ENCODE peak calls at places on chromosome 17, in eight cellular contexts. C, R, E, B, D, U, T and H are unnamed samples. For H3K4me1, the result is how much of the 10 kb centered on the place peaks cover.

GRCh38 chr17:48679385-48680096 is 42.8 kb downstream of the PRAC1 start:
- DNase-seq in U (no peak), D (no peak), T (no peak), B (no peak), R (no peak), C (no peak), E (no peak), H (no peak)

GRCh38 chr17:14038206-14038605 is 31.1 kb upstream of the COX10 start:
- DNase-seq in T (no peak), D (no peak), C (no peak), U (peak), E (peak), B (no peak), R (no peak), H (peak)

GRCh38 chr17:69879576-69879975 is 195.4 kb upstream of the KCNJ16 start:
- DNase-seq in D (no peak), E (no peak), R (no peak), T (no peak), C (no peak), B (no peak), U (no peak), H (no peak)

GRCh38 chr17:2800367-2800766 is 4.1 kb downstream of the RAP1GAP2 start:
- DNase-seq in U (no peak), E (no peak), T (no peak), D (no peak), R (no peak), B (no peak), C (no peak), H (peak)

GRCh38 chr17:1577186-1577585 is 14.6 kb upstream of the PITPNA start:
- DNase-seq in D (no peak), T (peak), R (peak), E (peak), C (peak), U (peak), B (no peak), H (peak)

GRCh38 chr17:48163809-48164208 is 56.2 kb downstream of the SNX11 start:
- DNase-seq in B (no peak), C (no peak), R (no peak), E (no peak), D (no peak), T (no peak), U (no peak), H (no peak)

GRCh38 chr17:16989953-16990860 is 18.3 kb upstream of the TNFRSF13B start:
- DNase-seq in C (no peak), T (no peak), D (no peak), B (no peak), R (no peak), U (peak), E (peak), H (no peak)

GRCh38 chr17:50260501-50260911 is 13.8 kb upstream of the TMEM92 start:
- DNase-seq in B (no peak), D (no peak), R (no peak), E (no peak), U (no peak), T (peak), C (no peak), H (peak)

GRCh38 chr17:78823282-78824046 is 17.1 kb downstream of the USP36 start:
- DNase-seq in B (no peak), D (peak), R (no peak), C (no peak), E (no peak), T (no peak), U (no peak), H (no peak)

GRCh38 chr17:79997004-79997673 is 38.5 kb downstream of the TBC1D16 start:
- DNase-seq in D (no peak), B (no peak), U (no peak), E (no peak), T (no peak), R (peak), C (no peak), H (peak)

GRCh38 chr17:82384730-82385429 is 13.3 kb downstream of the UTS2R start:
- DNase-seq in C (peak), U (peak), B (no peak), E (peak), T (no peak), R (peak), D (no peak), H (peak)

GRCh38 chr17:77388384-77389306 is 247.9 kb downstream of the SEC14L1 start:
- DNase-seq in C (no peak), R (no peak), T (peak), U (peak), E (no peak), B (no peak), D (no peak), H (peak)

GRCh38 chr17:49739662-49740271 is 24.2 kb downstream of the FAM117A start:
- DNase-seq in T (peak), C (peak), B (peak), R (peak), U (no peak), E (peak), D (no peak), H (no peak)

GRCh38 chr17:6075050-6075449 is 4.9 kb downstream of the WSCD1 start:
- DNase-seq in R (no peak), U (no peak), D (no peak), B (no peak), E (no peak), T (no peak), C (no peak), H (no peak)

GRCh38 chr17:8292639-8293395 is 2.4 kb downstream of the SLC25A35 start:
- DNase-seq in B (no peak), C (no peak), E (no peak), R (no peak), D (no peak), T (no peak), U (no peak), H (peak)

GRCh38 chr17:70961341-70961740 is 792.0 kb downstream of the KCNJ2 start:
- DNase-seq in T (no peak), B (no peak), E (peak), D (no peak), C (no peak), R (no peak), U (peak), H (peak)

GRCh38 chr17:38628441-38628840 is 22.7 kb upstream of the SRCIN1 start:
- DNase-seq in C (no peak), D (no peak), R (no peak), B (no peak), T (no peak), E (peak), U (no peak), H (no peak)

GRCh38 chr17:43044024-43044423 is 19.0 kb downstream of the RND2 start:
- DNase-seq in T (no peak), B (no peak), D (no peak), U (no peak), R (no peak), C (no peak), E (no peak), H (no peak)

GRCh38 chr17:17515921-17516295 is 19.7 kb upstream of the RASD1 start:
- DNase-seq in C (peak), E (peak), D (no peak), B (no peak), T (no peak), R (no peak), U (peak), H (peak)

GRCh38 chr17:17304521-17304985 is 1.4 kb downstream of the NT5M start:
- DNase-seq in U (no peak), R (no peak), E (no peak), D (no peak), B (peak), C (no peak), T (no peak), H (peak)

GRCh38 chr17:44362964-44363612 is 565 bp downstream of the FAM171A2 start:
- DNase-seq in C (no peak), T (no peak), D (peak), U (no peak), E (no peak), R (no peak), B (peak), H (peak)

GRCh38 chr17:8153550-8153956 is 1.3 kb upstream of the PER1 start:
- DNase-seq in T (peak), B (no peak), D (peak), E (peak), U (peak), R (peak), C (peak), H (peak)

GRCh38 chr17:10730956-10731879 is 1.4 kb upstream of the TMEM220 start:
- DNase-seq in C (no peak), E (no peak), R (no peak), U (no peak), D (no peak), B (no peak), T (no peak), H (no peak)

GRCh38 chr17:46178550-46179198 is 14.6 kb downstream of the KANSL1 start:
- DNase-seq in B (no peak), C (no peak), R (no peak), E (peak), D (no peak), T (no peak), U (peak), H (peak)

GRCh38 chr17:46176975-46177374 is 16.3 kb downstream of the KANSL1 start:
- DNase-seq in C (no peak), U (no peak), T (no peak), R (no peak), D (no peak), B (no peak), E (no peak), H (no peak)

GRCh38 chr17:46173153-46173552 is 20.1 kb downstream of the KANSL1 start:
- DNase-seq in T (no peak), B (no peak), R (no peak), U (no peak), D (no peak), E (no peak), C (no peak), H (no peak)

GRCh38 chr17:46179375-46179999 is 13.7 kb downstream of the KANSL1 start:
- DNase-seq in T (no peak), E (no peak), U (no peak), C (no peak), B (no peak), D (no peak), R (no peak), H (no peak)

DNA sequence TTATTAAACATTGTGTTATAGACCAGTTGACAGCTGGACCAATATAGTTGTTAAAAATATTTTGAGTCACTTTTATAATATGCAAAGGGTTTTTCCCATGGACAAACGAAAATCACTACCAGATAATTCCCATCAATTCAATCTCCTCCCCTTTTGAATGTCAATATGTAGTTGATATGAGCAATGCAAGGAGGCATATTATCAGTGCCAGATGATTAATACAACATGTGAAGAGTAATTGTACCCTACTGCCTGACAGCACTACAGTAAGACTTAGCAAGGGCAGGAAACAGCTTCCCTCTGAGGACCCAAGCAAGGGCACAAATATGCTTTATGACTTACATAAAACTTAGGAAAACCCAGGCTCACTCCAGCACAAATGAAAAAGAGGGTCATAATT is 17.3 kb downstream of the KANSL1 start:
- DNase-seq in C (no peak), T (no peak), U (peak), B (no peak), R (no peak), E (peak), D (no peak), H (no peak)
- H3K4me1 ChIP-seq in C (half or more), T (under half), U (under half), B (under half), R (half or more), E (under half), D (under half), H (under half)

DNA sequence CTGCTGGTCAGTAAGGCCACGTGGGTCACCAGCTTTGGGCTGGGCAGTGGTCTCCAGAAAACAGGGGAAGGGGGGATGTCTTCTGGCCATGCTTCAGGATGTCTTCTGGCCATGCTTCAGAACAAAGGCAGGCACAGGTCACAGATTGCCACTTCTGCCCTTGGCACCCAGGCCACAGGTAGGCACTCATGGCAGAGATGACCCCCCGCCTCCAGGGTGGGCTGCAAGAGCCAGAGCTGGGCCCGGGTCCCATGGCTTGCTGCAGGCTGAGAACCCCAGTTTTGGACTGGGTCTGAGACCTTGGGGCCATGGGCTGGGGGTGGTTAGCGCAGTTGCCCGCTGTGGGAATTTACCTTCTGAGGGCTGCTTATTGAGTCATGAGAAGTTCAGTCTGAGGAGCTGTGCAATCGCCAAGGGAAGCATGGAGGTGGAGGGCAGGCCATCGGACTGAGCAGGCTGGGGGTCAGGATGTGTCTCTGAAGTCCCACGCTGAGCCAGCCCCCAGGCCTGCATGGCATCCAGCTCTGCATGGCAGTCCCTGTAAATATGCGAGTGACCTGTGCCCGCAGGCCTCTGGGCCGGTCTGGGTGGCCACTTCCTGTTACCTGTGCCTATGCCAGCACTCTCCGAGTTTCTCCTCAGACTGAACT is 1.6 kb downstream of the ANKRD13B start:
- DNase-seq in U (no peak), E (no peak), C (no peak), D (no peak), B (no peak), T (peak), R (no peak), H (no peak)
- H3K4me3 ChIP-seq in U (peak), E (no peak), C (peak), D (peak), B (no peak), T (no peak), R (no peak), H (no peak)

DNA sequence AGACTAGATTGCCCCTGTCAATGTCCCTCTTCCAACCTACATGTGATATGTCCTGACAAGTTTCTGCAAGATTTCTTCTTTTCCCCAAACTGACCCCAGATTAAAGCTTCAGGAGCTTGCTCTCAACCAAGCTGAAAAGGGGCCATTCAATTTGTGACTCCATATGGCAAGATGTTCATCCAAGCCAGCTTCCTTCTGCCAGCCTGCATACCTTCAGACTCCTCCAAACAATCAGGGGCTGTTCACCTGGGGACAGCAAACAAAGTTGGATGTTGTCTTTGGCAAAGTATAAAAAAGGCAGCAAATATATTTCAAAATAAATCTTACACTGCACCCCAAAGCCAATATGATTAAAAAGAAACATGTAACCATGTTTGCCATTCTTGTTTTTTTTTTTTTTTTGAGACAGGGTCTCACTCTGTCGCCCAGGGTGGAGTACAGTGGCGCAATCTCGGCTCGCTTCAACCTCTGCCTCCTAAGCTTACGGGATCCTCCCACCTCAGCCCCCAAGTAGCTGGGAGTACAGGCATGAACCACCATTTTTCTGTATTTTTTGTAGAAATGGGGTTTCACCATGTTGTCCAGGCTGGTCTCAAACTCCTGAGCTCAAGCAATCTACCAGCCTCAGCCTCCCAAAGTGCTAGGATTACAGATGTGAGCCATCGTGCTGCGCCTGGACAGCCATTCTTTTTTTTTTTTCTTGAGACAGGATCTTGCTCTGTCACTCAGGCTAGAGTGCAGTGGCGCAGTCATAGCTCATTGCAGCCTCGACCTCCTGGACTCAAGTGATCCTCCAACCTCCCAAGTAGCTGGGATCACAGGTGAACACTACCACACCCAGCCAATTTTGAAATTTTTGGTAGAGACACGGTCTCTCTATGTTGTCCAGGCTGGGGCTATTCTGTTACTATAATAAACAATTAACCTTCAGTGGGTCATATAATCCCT is 50.0 kb upstream of the AKAP1 start:
- DNase-seq in U (no peak), D (no peak), E (no peak), T (no peak), R (no peak), B (no peak), C (no peak), H (no peak)
- H3K27ac ChIP-seq in U (no peak), D (no peak), E (no peak), T (no peak), R (peak), B (no peak), C (no peak), H (no peak)

GRCh38 chr17:27644586-27644985 is 13.6 kb downstream of the LGALS9 start:
- DNase-seq in T (no peak), C (peak), R (no peak), B (no peak), U (no peak), D (no peak), E (no peak), H (no peak)

GRCh38 chr17:27647755-27648154 is 16.8 kb downstream of the LGALS9 start:
- DNase-seq in U (no peak), E (no peak), T (no peak), R (no peak), B (no peak), C (no peak), D (no peak), H (no peak)

GRCh38 chr17:27650836-27651235 is 19.8 kb downstream of the LGALS9 start:
- DNase-seq in E (no peak), C (no peak), D (no peak), U (no peak), R (no peak), T (no peak), B (no peak), H (peak)

GRCh38 chr17:27649929-27650328 is 18.9 kb downstream of the LGALS9 start:
- DNase-seq in C (peak), D (no peak), U (no peak), T (no peak), B (no peak), R (peak), E (no peak), H (peak)

DNA sequence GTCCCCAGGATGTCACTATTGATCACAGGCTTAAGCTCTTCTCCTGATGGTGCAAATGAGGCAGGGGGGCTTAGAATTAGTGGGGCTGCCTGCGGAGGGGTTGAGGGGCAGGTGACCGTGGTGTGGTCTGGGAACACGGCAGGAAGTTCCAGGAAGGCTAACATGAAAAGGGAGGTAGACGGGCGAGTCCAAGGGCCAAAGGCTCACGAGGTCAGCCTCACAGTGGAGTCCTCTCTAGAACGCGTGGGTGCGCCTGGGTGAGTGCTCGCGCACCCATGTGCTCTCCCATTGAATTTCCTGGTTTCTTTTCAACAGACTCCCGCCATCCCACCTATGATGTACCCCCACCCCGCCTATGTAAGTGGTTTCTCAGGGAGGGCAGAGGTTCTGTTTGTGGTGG is 15.2 kb downstream of the LGALS9 start:
- DNase-seq in E (no peak), R (no peak), U (no peak), B (no peak), T (no peak), D (no peak), C (no peak), H (no peak)
- H3K4me1 ChIP-seq in E (under half), R (under half), U (under half), B (under half), T (under half), D (under half), C (under half), H (under half)

GRCh38 chr17:74853048-74853397 is 6.7 kb downstream of the GRIN2C start:
- DNase-seq in U (no peak), R (no peak), T (no peak), D (no peak), C (no peak), B (no peak), E (no peak), H (no peak)

GRCh38 chr17:74850310-74850709 is 9.4 kb downstream of the GRIN2C start:
- DNase-seq in E (no peak), T (no peak), U (no peak), D (no peak), B (no peak), R (no peak), C (no peak), H (no peak)

GRCh38 chr17:74850914-74851313 is 8.8 kb downstream of the GRIN2C start:
- DNase-seq in B (no peak), T (no peak), E (no peak), C (no peak), R (no peak), D (no peak), U (no peak), H (no peak)

GRCh38 chr17:74852237-74853047 is 7.2 kb downstream of the GRIN2C start:
- DNase-seq in D (peak), E (no peak), C (no peak), B (peak), T (no peak), R (peak), U (peak), H (no peak)

DNA sequence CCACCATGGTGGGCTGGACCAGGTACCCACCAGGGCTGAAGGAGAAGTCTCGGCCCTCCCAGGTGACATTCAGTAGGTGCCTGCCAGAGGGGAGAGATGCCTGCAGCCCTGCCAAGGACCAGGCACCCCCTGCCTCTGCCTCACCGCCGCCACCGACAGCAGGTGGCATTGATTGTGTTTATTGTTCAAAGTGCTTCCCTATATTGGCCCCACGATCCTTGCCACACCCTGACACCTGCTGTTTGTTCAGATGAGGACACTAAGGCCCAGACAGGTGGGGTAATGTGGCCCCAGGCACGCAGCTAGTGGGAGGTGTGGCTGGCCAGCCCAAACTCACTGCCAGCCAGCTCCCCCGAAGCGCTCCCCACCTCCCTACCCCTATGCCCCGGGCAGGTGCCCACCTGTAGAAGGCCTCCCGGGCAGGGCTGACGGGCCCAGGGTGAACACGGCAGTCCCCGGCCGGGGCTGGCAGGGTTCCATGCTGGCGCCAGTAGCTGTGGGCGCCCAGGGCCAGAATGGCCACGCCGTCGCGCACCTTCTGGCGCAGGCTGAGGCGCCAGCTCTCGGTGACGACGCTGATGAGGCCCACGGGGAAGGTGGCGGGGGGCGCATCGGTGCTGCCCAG is 8.0 kb downstream of the GRIN2C start:
- DNase-seq in E (no peak), B (no peak), D (no peak), U (no peak), R (no peak), C (no peak), T (no peak), H (no peak)
- H3K4me3 ChIP-seq in E (no peak), B (no peak), D (no peak), U (no peak), R (no peak), C (no peak), T (no peak), H (no peak)